ENCODE peak calls at places on chromosomes 6 and 20, in five cellular contexts. One of them, this sample, is unnamed.

GRCh38 chr6:154672086-154672485 is 61.1 kb upstream of the SCAF8 start:
- DNase-seq in AG04449: no peak
- DNase-seq in fibroblast of lung: no peak
- DNase-seq in pancreas: no peak
- DNase-seq in mammary epithelial cell: no peak
- DNase-seq in this sample: no peak

GRCh38 chr6:129096651-129097290 is 213.8 kb downstream of the LAMA2 start:
- DNase-seq in pancreas: no peak
- DNase-seq in fibroblast of lung: no peak
- DNase-seq in AG04449: no peak
- DNase-seq in mammary epithelial cell: no peak
- DNase-seq in this sample: no peak

GRCh38 chr6:14324042-14324441 is 206.5 kb downstream of the CD83 start:
- DNase-seq in pancreas: no peak
- DNase-seq in fibroblast of lung: no peak
- DNase-seq in mammary epithelial cell: peak
- DNase-seq in AG04449: no peak
- DNase-seq in this sample: no peak

GRCh38 chr6:45923831-45924391 is 91.7 kb downstream of the CLIC5 start:
- DNase-seq in fibroblast of lung: peak
- DNase-seq in pancreas: no peak
- DNase-seq in mammary epithelial cell: peak
- DNase-seq in AG04449: no peak
- DNase-seq in this sample: peak

GRCh38 chr20:61520761-61521460 is 268.9 kb downstream of the CDH4 start:
- DNase-seq in fibroblast of lung: peak
- DNase-seq in mammary epithelial cell: no peak
- DNase-seq in pancreas: no peak
- DNase-seq in AG04449: peak
- DNase-seq in this sample: peak

GRCh38 chr6:56699066-56699654 is 56.5 kb upstream of the DST start:
- DNase-seq in pancreas: no peak
- DNase-seq in AG04449: no peak
- DNase-seq in fibroblast of lung: peak
- DNase-seq in mammary epithelial cell: no peak
- DNase-seq in this sample: peak

GRCh38 chr6:27608916-27609883 is 136.3 kb upstream of the ZNF184 start:
- DNase-seq in AG04449: no peak
- DNase-seq in mammary epithelial cell: peak
- DNase-seq in fibroblast of lung: peak
- DNase-seq in pancreas: no peak
- DNase-seq in this sample: peak

GRCh38 chr6:130099119-130099518 is 80.7 kb downstream of the L3MBTL3 start:
- DNase-seq in pancreas: no peak
- DNase-seq in fibroblast of lung: no peak
- DNase-seq in AG04449: no peak
- DNase-seq in mammary epithelial cell: no peak
- DNase-seq in this sample: no peak

GRCh38 chr6:43020847-43021246 is 576 bp upstream of the RRP36 start:
- DNase-seq in AG04449: no peak
- DNase-seq in fibroblast of lung: peak
- DNase-seq in pancreas: no peak
- DNase-seq in mammary epithelial cell: no peak
- DNase-seq in this sample: no peak

GRCh38 chr20:51494241-51495110 is 48.0 kb downstream of the NFATC2 start:
- DNase-seq in pancreas: no peak
- DNase-seq in fibroblast of lung: no peak
- DNase-seq in mammary epithelial cell: no peak
- DNase-seq in AG04449: no peak
- DNase-seq in this sample: no peak

GRCh38 chr6:122043421-122043820 is 356.0 kb upstream of the HSF2 start:
- DNase-seq in fibroblast of lung: no peak
- DNase-seq in mammary epithelial cell: no peak
- DNase-seq in AG04449: no peak
- DNase-seq in pancreas: no peak
- DNase-seq in this sample: peak

GRCh38 chr6:130500693-130501092 is 134.9 kb downstream of the TMEM200A start:
- DNase-seq in AG04449: peak
- DNase-seq in pancreas: no peak
- DNase-seq in mammary epithelial cell: no peak
- DNase-seq in fibroblast of lung: peak
- DNase-seq in this sample: peak

GRCh38 chr6:1611322-1611571 is 1.5 kb downstream of the FOXC1 start:
- DNase-seq in pancreas: no peak
- DNase-seq in fibroblast of lung: peak
- DNase-seq in mammary epithelial cell: peak
- DNase-seq in AG04449: no peak
- DNase-seq in this sample: no peak

GRCh38 chr6:134093007-134093573 is 40.7 kb upstream of the SLC2A12 start:
- DNase-seq in fibroblast of lung: no peak
- DNase-seq in pancreas: no peak
- DNase-seq in mammary epithelial cell: no peak
- DNase-seq in AG04449: no peak
- DNase-seq in this sample: no peak

GRCh38 chr20:44247676-44248419 is 740 bp downstream of the GDAP1L1 start:
- DNase-seq in mammary epithelial cell: peak
- DNase-seq in fibroblast of lung: peak
- DNase-seq in AG04449: no peak
- DNase-seq in pancreas: no peak
- DNase-seq in this sample: peak

GRCh38 chr20:59628171-59628570 is 23.8 kb downstream of the PHACTR3 start:
- DNase-seq in pancreas: no peak
- DNase-seq in AG04449: no peak
- DNase-seq in fibroblast of lung: no peak
- DNase-seq in mammary epithelial cell: no peak
- DNase-seq in this sample: no peak

GRCh38 chr6:144644776-144645175 is 359.6 kb downstream of the UTRN start:
- DNase-seq in AG04449: no peak
- DNase-seq in mammary epithelial cell: no peak
- DNase-seq in fibroblast of lung: no peak
- DNase-seq in pancreas: no peak
- DNase-seq in this sample: peak

GRCh38 chr6:30647802-30648460 is 998 bp downstream of the C6orf136 start:
- DNase-seq in mammary epithelial cell: no peak
- DNase-seq in AG04449: no peak
- DNase-seq in pancreas: no peak
- DNase-seq in fibroblast of lung: no peak
- DNase-seq in this sample: no peak

GRCh38 chr6:136158398-136158797 is 91.7 kb downstream of the MTFR2 start:
- DNase-seq in pancreas: peak
- DNase-seq in AG04449: no peak
- DNase-seq in mammary epithelial cell: no peak
- DNase-seq in fibroblast of lung: peak
- DNase-seq in this sample: peak

GRCh38 chr20:300345-300744 is 3.0 kb downstream of the ZCCHC3 start:
- DNase-seq in mammary epithelial cell: no peak
- DNase-seq in AG04449: no peak
- DNase-seq in pancreas: no peak
- DNase-seq in fibroblast of lung: no peak
- DNase-seq in this sample: no peak

GRCh38 chr6:50591135-50591534 is 122.2 kb upstream of the TFAP2D start:
- DNase-seq in AG04449: no peak
- DNase-seq in pancreas: no peak
- DNase-seq in fibroblast of lung: no peak
- DNase-seq in mammary epithelial cell: no peak
- DNase-seq in this sample: no peak

DNA sequence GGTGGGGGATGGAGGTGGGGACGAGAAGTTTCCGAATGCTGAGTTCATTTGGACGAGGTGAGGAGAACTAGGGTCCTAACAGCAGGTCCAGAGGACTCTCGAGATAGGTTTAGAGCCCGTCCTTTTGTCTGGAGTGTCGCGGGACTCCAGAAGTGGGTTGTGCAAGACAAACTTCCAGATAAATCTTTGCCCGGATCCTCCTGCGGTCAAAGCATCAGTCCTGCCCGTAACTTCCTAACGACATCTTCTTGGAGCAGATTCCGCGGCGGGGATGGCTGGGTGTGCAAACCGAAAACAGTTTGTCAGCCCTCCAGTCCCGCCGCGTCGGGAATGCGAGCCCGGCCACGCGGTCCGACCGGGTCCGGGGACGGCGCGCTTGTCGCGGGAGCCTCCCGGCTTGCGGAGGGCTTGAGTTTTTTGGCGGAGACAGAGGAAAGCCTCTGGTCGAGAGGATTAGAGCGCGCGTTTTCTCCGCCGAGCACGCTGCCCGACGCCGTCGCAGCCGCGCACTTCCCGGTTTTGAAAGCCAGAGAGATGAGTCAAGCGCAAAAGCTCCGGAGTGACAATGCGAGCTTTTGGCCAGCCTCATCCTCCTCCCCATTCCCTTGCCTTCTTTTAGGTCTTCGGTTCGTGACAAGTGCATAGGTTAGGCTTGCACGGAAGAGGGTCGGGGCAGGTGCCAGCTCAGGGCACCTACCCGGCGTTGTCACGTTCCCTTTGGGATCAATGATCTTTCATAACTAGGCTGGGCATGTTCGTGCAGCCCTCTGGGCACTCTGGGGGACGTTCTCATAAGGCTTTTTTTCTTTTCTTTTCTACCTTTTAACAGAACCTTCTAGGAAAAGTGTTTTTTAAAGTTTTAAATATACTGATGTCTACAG is 91.4 kb upstream of the PRDM1 start:
- DNase-seq in pancreas: peak
- DNase-seq in mammary epithelial cell: peak
- DNase-seq in AG04449: no peak
- DNase-seq in fibroblast of lung: peak
- DNase-seq in this sample: peak
- H3K4me3 ChIP-seq in pancreas: peak
- H3K4me3 ChIP-seq in mammary epithelial cell: peak
- H3K4me3 ChIP-seq in AG04449: peak
- H3K4me3 ChIP-seq in fibroblast of lung: peak
- H3K4me3 ChIP-seq in this sample: peak

GRCh38 chr20:38477747-38478146 is 5.1 kb downstream of the RALGAPB start:
- DNase-seq in fibroblast of lung: no peak
- DNase-seq in pancreas: no peak
- DNase-seq in mammary epithelial cell: no peak
- DNase-seq in AG04449: no peak
- DNase-seq in this sample: no peak

GRCh38 chr20:38471987-38472512 is 593 bp upstream of the RALGAPB start:
- DNase-seq in mammary epithelial cell: no peak
- DNase-seq in pancreas: no peak
- DNase-seq in fibroblast of lung: no peak
- DNase-seq in AG04449: no peak
- DNase-seq in this sample: no peak

GRCh38 chr20:38472513-38473352 is at the start of gene RALGAPB:
- DNase-seq in pancreas: peak
- DNase-seq in mammary epithelial cell: peak
- DNase-seq in fibroblast of lung: peak
- DNase-seq in AG04449: peak
- DNase-seq in this sample: peak

GRCh38 chr20:38471245-38471644 is 1.4 kb upstream of the RALGAPB start:
- DNase-seq in mammary epithelial cell: no peak
- DNase-seq in AG04449: no peak
- DNase-seq in fibroblast of lung: no peak
- DNase-seq in pancreas: no peak
- DNase-seq in this sample: no peak

DNA sequence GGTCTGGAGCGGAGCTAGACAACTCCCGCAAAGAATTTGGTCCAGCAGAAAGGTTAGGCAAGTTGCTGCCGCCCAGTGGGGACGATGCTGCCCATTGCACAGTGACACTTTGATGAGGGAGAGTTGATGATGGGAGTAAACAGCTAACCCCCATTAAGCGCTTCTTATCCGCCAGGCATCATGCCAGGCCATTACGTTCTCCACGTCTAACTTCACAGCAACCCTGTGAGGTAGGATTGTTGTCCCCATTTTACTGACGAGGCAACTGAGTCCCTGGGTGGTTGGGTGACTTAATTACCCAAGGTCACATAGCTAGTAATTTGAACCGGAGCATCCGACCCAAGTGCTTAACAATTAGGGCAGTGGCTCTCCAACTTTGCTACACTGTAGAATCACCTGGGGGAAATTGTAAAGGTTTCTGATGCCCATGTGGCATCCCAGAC is 731 bp downstream of the RALGAPB start:
- DNase-seq in AG04449: no peak
- DNase-seq in pancreas: no peak
- DNase-seq in fibroblast of lung: peak
- DNase-seq in mammary epithelial cell: no peak
- DNase-seq in this sample: peak
- TF ChIP-seq CTCF in AG04449: peak
- TF ChIP-seq CTCF in pancreas: no peak
- TF ChIP-seq CTCF in fibroblast of lung: no peak
- TF ChIP-seq CTCF in mammary epithelial cell: peak
- TF ChIP-seq CTCF in this sample: no peak

DNA sequence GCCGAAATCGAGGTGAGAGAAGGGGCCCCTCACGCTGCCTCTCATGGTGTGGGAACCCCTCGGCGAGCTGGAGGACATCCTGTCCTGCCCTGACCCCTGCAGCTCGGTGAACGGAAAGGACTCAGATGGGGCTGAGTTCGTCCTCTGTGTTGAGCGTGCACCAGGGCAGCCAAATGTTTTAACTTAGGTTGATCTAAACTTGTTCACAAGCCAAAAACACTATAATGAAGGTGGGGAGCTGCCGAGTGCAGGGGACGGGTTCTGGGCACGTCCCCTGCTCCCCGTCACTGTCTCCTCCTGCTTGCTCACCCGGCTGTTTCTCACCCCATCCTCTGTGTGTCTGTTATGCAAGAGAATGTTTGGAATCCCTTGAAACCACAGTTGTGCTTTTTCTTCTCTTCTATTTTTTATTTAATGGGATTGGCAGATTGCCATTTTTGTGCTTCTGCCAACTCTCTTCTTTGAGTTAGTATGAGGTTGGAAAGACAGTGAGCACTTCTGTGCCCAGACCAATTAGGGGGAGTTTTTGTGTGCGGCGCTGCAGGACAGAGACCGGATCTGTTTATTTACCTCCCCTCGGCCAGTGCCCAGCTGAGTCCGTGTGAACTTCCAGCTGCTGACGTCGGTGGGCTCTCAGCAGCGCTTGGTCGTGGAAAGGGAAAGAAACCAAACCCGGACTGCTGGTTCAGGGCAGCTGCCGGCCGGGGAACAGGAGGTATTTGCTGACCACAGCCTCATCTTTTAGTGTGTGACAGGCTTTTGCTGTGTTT is 158.1 kb downstream of the DTNBP1 start:
- DNase-seq in mammary epithelial cell: peak
- DNase-seq in AG04449: peak
- DNase-seq in pancreas: no peak
- DNase-seq in fibroblast of lung: peak
- DNase-seq in this sample: peak
- H3K4me3 ChIP-seq in mammary epithelial cell: no peak
- H3K4me3 ChIP-seq in AG04449: peak
- H3K4me3 ChIP-seq in pancreas: no peak
- H3K4me3 ChIP-seq in fibroblast of lung: peak
- H3K4me3 ChIP-seq in this sample: peak

GRCh38 chr6:6509304-6509703 is 79.2 kb upstream of the LY86 start:
- DNase-seq in mammary epithelial cell: no peak
- DNase-seq in AG04449: no peak
- DNase-seq in pancreas: no peak
- DNase-seq in fibroblast of lung: no peak
- DNase-seq in this sample: no peak

GRCh38 chr6:6508603-6509002 is 79.9 kb upstream of the LY86 start:
- DNase-seq in AG04449: no peak
- DNase-seq in pancreas: no peak
- DNase-seq in mammary epithelial cell: no peak
- DNase-seq in fibroblast of lung: no peak
- DNase-seq in this sample: no peak

GRCh38 chr6:6503186-6503585 is 85.3 kb upstream of the LY86 start:
- DNase-seq in mammary epithelial cell: no peak
- DNase-seq in fibroblast of lung: no peak
- DNase-seq in pancreas: no peak
- DNase-seq in AG04449: no peak
- DNase-seq in this sample: no peak

GRCh38 chr6:6505111-6505510 is 83.4 kb upstream of the LY86 start:
- DNase-seq in fibroblast of lung: no peak
- DNase-seq in AG04449: no peak
- DNase-seq in pancreas: no peak
- DNase-seq in mammary epithelial cell: no peak
- DNase-seq in this sample: no peak
- TF ChIP-seq CTCF in fibroblast of lung: no peak
- TF ChIP-seq CTCF in AG04449: no peak
- TF ChIP-seq CTCF in pancreas: no peak
- TF ChIP-seq CTCF in mammary epithelial cell: peak
- TF ChIP-seq CTCF in this sample: no peak